ENCODE peak calls at places on chromosomes 5 and 9, in five cellular contexts. H is osteocyte, S is MV-4-11, U is HS-27A, Y is iris pigment epithelial cell. R is an unnamed sample.

GRCh38 chr9:94554439-94555331 is at the start of gene PCAT7:
- DNase-seq in H (peak), S (peak), U (no peak), Y (peak), R (peak)

GRCh38 chr9:137454145-137454505 is 5.0 kb downstream of the NSMF start:
- DNase-seq in H (no peak), S (no peak), U (no peak), Y (no peak), R (no peak)

GRCh38 chr9:76369583-76369982 is 24.6 kb downstream of the RFK start:
- DNase-seq in H (no peak), S (no peak), U (no peak), Y (peak), R (no peak)

GRCh38 chr5:9545959-9546851 is at the start of gene SEMA5A:
- DNase-seq in H (peak), S (no peak), U (peak), Y (peak), R (peak)

GRCh38 chr5:170211575-170212334 is 21.0 kb upstream of the C5orf58 start:
- DNase-seq in H (no peak), S (no peak), U (no peak), Y (no peak), R (no peak)

GRCh38 chr9:7146582-7146981 is 388.8 kb downstream of the KDM4C start:
- DNase-seq in H (no peak), S (no peak), U (no peak), Y (no peak), R (no peak)

GRCh38 chr5:176810084-176810597 is at the start of gene UNC5A:
- DNase-seq in H (no peak), S (no peak), U (no peak), Y (peak), R (no peak)

GRCh38 chr5:1781107-1781506 is 18.5 kb downstream of the MRPL36 start:
- DNase-seq in H (no peak), S (no peak), U (no peak), Y (no peak), R (no peak)

GRCh38 chr5:93022211-93022610 is 558.8 kb downstream of the NR2F1-AS1 start:
- DNase-seq in H (no peak), S (no peak), U (no peak), Y (no peak), R (no peak)

GRCh38 chr9:18429065-18429464 is 44.9 kb upstream of the ADAMTSL1 start:
- DNase-seq in H (no peak), S (peak), U (no peak), Y (peak), R (no peak)

GRCh38 chr5:65261499-65261898 is 220.2 kb downstream of the ADAMTS6 start:
- DNase-seq in H (no peak), S (peak), U (no peak), Y (peak), R (no peak)

GRCh38 chr5:65199988-65200668 is 281.6 kb downstream of the ADAMTS6 start:
- DNase-seq in H (no peak), S (no peak), U (no peak), Y (peak), R (peak)

GRCh38 chr5:154771383-154771901 is 16.3 kb downstream of the LARP1 start:
- DNase-seq in H (no peak), S (no peak), U (no peak), Y (peak), R (no peak)

GRCh38 chr9:121284733-121285451 is 16.9 kb downstream of the GSN start:
- DNase-seq in H (no peak), S (no peak), U (no peak), Y (no peak), R (no peak)

GRCh38 chr9:116141864-116142561 is 11.6 kb upstream of the PAPPA start:
- DNase-seq in H (no peak), S (no peak), U (no peak), Y (no peak), R (no peak)

GRCh38 chr5:67807116-67807888 is 408.3 kb upstream of the PIK3R1 start:
- DNase-seq in H (no peak), S (no peak), U (no peak), Y (no peak), R (no peak)

GRCh38 chr5:30501065-30501464 is 692.4 kb upstream of the CDH6 start:
- DNase-seq in H (no peak), S (no peak), U (no peak), Y (no peak), R (no peak)

GRCh38 chr9:136441681-136442245 is 2.1 kb upstream of the INPP5E start:
- DNase-seq in H (no peak), S (no peak), U (no peak), Y (no peak), R (no peak)

GRCh38 chr9:75071530-75072122 is 16.3 kb downstream of the NMRK1 start:
- DNase-seq in H (no peak), S (no peak), U (no peak), Y (peak), R (no peak)

GRCh38 chr9:133514475-133515239 is 10.1 kb downstream of the MYMK start:
- DNase-seq in H (no peak), S (no peak), U (no peak), Y (no peak), R (no peak)

GRCh38 chr9:126482361-126483044 is 131.2 kb upstream of the LMX1B start:
- DNase-seq in H (no peak), S (no peak), U (no peak), Y (peak), R (no peak)

GRCh38 chr5:39148983-39149534 is 70.3 kb downstream of the FYB1 start:
- DNase-seq in H (no peak), S (peak), U (no peak), Y (peak), R (no peak)

GRCh38 chr5:177552839-177553455 is 1.4 kb downstream of the FAM193B start:
- DNase-seq in H (no peak), S (no peak), U (no peak), Y (peak), R (no peak)

GRCh38 chr9:36625006-36625600 is 52.4 kb downstream of the MELK start:
- DNase-seq in H (no peak), S (no peak), U (peak), Y (peak), R (no peak)

GRCh38 chr9:90053027-90053426 is 448.2 kb downstream of the GADD45G start:
- DNase-seq in H (peak), S (no peak), U (no peak), Y (no peak), R (no peak)

GRCh38 chr9:36925033-36925432 is 109.0 kb downstream of the PAX5 start:
- DNase-seq in H (no peak), S (no peak), U (no peak), Y (no peak), R (no peak)

GRCh38 chr9:114307323-114308250 is 15.3 kb upstream of the ORM1 start:
- DNase-seq in H (peak), S (no peak), U (no peak), Y (peak), R (no peak)

GRCh38 chr5:5702934-5703333 is 280.5 kb downstream of the ICE1 start:
- DNase-seq in H (no peak), S (no peak), U (no peak), Y (no peak), R (no peak)

R was measured in SW 1271.